ENCODE peak calls at places on chromosomes 3 and 15, in four cellular contexts. Q, T, A and U are unnamed samples. For H3K4me1, the result is how much of the 10 kb centered on the place peaks cover.

GRCh38 chr3:52480768-52481715 is 14.1 kb upstream of the STAB1 start:
- DNase-seq in Q (peak), T (no peak), A (peak), U (no peak)

GRCh38 chr3:20049275-20049674 is 9.0 kb downstream of the KAT2B start:
- DNase-seq in Q (no peak), T (no peak), A (no peak), U (no peak)

GRCh38 chr15:29937956-29938355 is 115.7 kb upstream of the TJP1 start:
- DNase-seq in Q (no peak), T (no peak), A (no peak), U (no peak)

GRCh38 chr15:56984681-56985515 is 66.5 kb downstream of the TCF12 start:
- DNase-seq in Q (no peak), T (no peak), A (no peak), U (no peak)

GRCh38 chr3:137046746-137047145 is 89.0 kb downstream of the IL20RB start:
- DNase-seq in Q (no peak), T (no peak), A (no peak), U (no peak)

GRCh38 chr3:33006571-33007286 is 55.3 kb downstream of the CCR4 start:
- DNase-seq in Q (no peak), T (no peak), A (no peak), U (no peak)

GRCh38 chr15:33801954-33802353 is 166.3 kb upstream of the CHRM5 start:
- DNase-seq in Q (no peak), T (no peak), A (no peak), U (no peak)

GRCh38 chr15:23686466-23687142 is 501 bp downstream of the NDN start:
- DNase-seq in Q (no peak), T (no peak), A (peak), U (no peak)

GRCh38 chr15:33908396-33908795 is 59.9 kb upstream of the CHRM5 start:
- DNase-seq in Q (no peak), T (no peak), A (no peak), U (no peak)

GRCh38 chr3:66396161-66396760 is 104.6 kb downstream of the LRIG1 start:
- DNase-seq in Q (peak), T (no peak), A (no peak), U (no peak)

GRCh38 chr3:123070471-123070870 is 3.6 kb downstream of the PDIA5 start:
- DNase-seq in Q (no peak), T (no peak), A (peak), U (no peak)

GRCh38 chr15:38782156-38782555 is 217.5 kb upstream of the RASGRP1 start:
- DNase-seq in Q (no peak), T (no peak), A (no peak), U (no peak)

GRCh38 chr3:78455737-78456136 is 1312.1 kb downstream of the ROBO1 start:
- DNase-seq in Q (no peak), T (no peak), A (no peak), U (no peak)

GRCh38 chr15:93073465-93073952 is 15.5 kb downstream of the RGMA start:
- DNase-seq in Q (peak), T (no peak), A (peak), U (no peak)

GRCh38 chr3:101928890-101929289 is 79.6 kb downstream of the NFKBIZ start:
- DNase-seq in Q (no peak), T (no peak), A (no peak), U (no peak)

GRCh38 chr3:159882784-159883779 is 105.6 kb upstream of the IL12A start:
- DNase-seq in Q (no peak), T (no peak), A (peak), U (no peak)

GRCh38 chr15:40591310-40591845 is 2.7 kb upstream of the KNL1 start:
- DNase-seq in Q (no peak), T (no peak), A (no peak), U (no peak)

GRCh38 chr3:169760479-169760878 is 4.4 kb downstream of the TERC start:
- DNase-seq in Q (no peak), T (no peak), A (no peak), U (no peak)

GRCh38 chr15:38868326-38869114 is 303.9 kb upstream of the RASGRP1 start:
- DNase-seq in Q (peak), T (no peak), A (no peak), U (no peak)

GRCh38 chr3:103589770-103590169 is 1155.0 kb downstream of the ZPLD1 start:
- DNase-seq in Q (no peak), T (no peak), A (no peak), U (no peak)

GRCh38 chr3:188510366-188510765 is 356.4 kb downstream of the LPP start:
- DNase-seq in Q (no peak), T (no peak), A (no peak), U (no peak)
- H3K27ac ChIP-seq in Q (peak), T (no peak), A (no peak), U (no peak)

GRCh38 chr3:71551286-71551919 is 32.1 kb downstream of the FOXP1 start:
- DNase-seq in Q (no peak), T (no peak), A (no peak), U (no peak)

GRCh38 chr3:71546781-71547180 is 36.7 kb downstream of the FOXP1 start:
- DNase-seq in Q (no peak), T (no peak), A (no peak), U (no peak)

GRCh38 chr3:71548995-71549394 is 34.5 kb downstream of the FOXP1 start:
- DNase-seq in Q (no peak), T (no peak), A (no peak), U (no peak)

GRCh38 chr3:71547254-71548198 is 36.0 kb downstream of the FOXP1 start:
- DNase-seq in Q (no peak), T (no peak), A (no peak), U (no peak)

DNA sequence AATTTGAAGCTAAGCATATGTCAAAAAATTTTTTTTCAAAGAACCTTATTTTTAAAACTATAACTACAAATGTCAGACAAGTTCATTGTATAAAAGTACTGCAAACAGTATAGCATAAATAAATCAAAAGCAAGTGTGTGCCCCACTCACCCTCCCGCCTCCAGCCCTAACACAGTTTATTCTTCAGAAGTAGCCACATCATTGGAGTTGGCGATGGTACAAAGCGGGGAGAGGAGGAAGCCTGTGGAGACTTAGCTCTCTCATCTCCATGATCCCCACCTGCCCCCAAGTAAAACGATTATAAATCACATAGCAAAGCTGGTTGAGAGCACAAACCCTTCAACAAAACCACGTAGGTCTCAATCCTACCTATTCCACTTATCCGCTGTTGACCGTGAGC is 33.6 kb downstream of the FOXP1 start:
- DNase-seq in Q (no peak), T (no peak), A (no peak), U (no peak)
- H3K4me1 ChIP-seq in Q (under half), T (under half), A (under half), U (under half)

GRCh38 chr3:114878119-114878839 is 268.8 kb downstream of the ZBTB20 start:
- DNase-seq in Q (no peak), T (no peak), A (no peak), U (no peak)
- H3K4me3 ChIP-seq in Q (no peak), T (no peak), A (no peak), U (no peak)

GRCh38 chr3:129305592-129306091 is 27.0 kb downstream of the HMCES start:
- DNase-seq in Q (peak), T (peak), A (peak), U (peak)

GRCh38 chr3:129310111-129310601 is 31.5 kb downstream of the HMCES start:
- DNase-seq in Q (no peak), T (no peak), A (no peak), U (no peak)

GRCh38 chr3:129310612-129311011 is 31.9 kb downstream of the HMCES start:
- DNase-seq in Q (no peak), T (no peak), A (no peak), U (no peak)

GRCh38 chr3:129311054-129311902 is 32.6 kb downstream of the HMCES start:
- DNase-seq in Q (peak), T (no peak), A (no peak), U (no peak)

DNA sequence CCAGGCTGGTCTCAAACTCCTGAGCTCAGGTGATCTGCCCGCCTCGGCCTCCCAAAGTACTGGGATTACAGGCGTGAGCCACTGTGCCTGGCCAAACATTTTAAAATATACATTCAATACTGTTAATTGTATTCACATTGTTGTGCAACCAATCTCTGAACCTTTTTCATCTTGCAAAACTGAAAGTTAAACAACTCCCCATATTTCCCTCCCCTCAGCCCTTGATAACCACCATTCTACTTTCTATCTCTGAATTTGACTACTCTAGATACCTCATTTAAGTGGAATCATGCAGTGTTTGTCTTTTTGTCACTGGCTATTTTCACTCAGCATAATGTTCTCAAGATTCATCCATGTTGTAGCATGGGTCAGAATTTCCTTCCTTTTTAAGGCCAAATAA is 30.0 kb downstream of the HMCES start:
- DNase-seq in Q (no peak), T (no peak), A (no peak), U (no peak)
- H3K27ac ChIP-seq in Q (no peak), T (no peak), A (no peak), U (no peak)

GRCh38 chr15:77067691-77068367 is 3.1 kb downstream of the TSPAN3 start:
- DNase-seq in Q (no peak), T (no peak), A (no peak), U (no peak)
- H3K4me1 ChIP-seq in Q (half or more), T (under half), A (under half), U (under half)